ENCODE peak calls at places on chromosomes 1 and 21, in six cellular contexts. S, W, P, X, R and D are unnamed samples.

GRCh38 chr1:205578780-205579571 is 52.8 kb downstream of the ELK4 start:
- DNase-seq in W (no peak), S (no peak), P (no peak), X (no peak), R (no peak), D (no peak)

GRCh38 chr1:225484657-225485606 is 57.1 kb upstream of the LBR start:
- DNase-seq in P (no peak), X (no peak), W (no peak), S (no peak), R (no peak), D (no peak)

GRCh38 chr1:212271823-212272498 is 13.2 kb upstream of the PPP2R5A start:
- DNase-seq in X (no peak), S (no peak), P (no peak), R (no peak), W (no peak), D (no peak)

GRCh38 chr1:215166886-215167285 is 84.3 kb downstream of the KCNK2 start:
- DNase-seq in P (no peak), W (no peak), R (no peak), X (peak), S (no peak), D (no peak)

GRCh38 chr1:245997471-245998258 is 509.4 kb downstream of the SMYD3 start:
- DNase-seq in P (no peak), R (no peak), W (no peak), X (no peak), S (no peak), D (no peak)

GRCh38 chr1:113058861-113059441 is 14.0 kb upstream of the LRIG2 start:
- DNase-seq in P (no peak), S (peak), X (no peak), R (peak), W (no peak), D (no peak)

GRCh38 chr21:45644041-45644906 is 749 bp downstream of the PCBP3 start:
- DNase-seq in P (no peak), R (no peak), W (no peak), S (no peak), X (peak), D (no peak)

GRCh38 chr1:17717595-17717994 is 37.5 kb upstream of the ACTL8 start:
- DNase-seq in X (no peak), S (no peak), P (no peak), R (no peak), W (no peak), D (no peak)

GRCh38 chr1:168236836-168237611 is 11.2 kb downstream of the SFT2D2 start:
- DNase-seq in X (no peak), P (no peak), S (no peak), R (no peak), W (no peak), D (no peak)

GRCh38 chr1:205484985-205485967 is 19.2 kb upstream of the CDK18 start:
- DNase-seq in P (peak), X (peak), S (peak), R (peak), W (peak), D (peak)

GRCh38 chr1:209855623-209856022 is 27.9 kb downstream of the UTP25 start:
- DNase-seq in P (no peak), X (no peak), W (no peak), S (no peak), R (no peak), D (no peak)

GRCh38 chr1:67339623-67340343 is 32.1 kb downstream of the IL12RB2 start:
- DNase-seq in W (no peak), P (no peak), S (no peak), X (peak), R (no peak), D (no peak)

GRCh38 chr1:25834894-25835293 is 15.1 kb downstream of the MTFR1L start:
- DNase-seq in R (no peak), X (no peak), W (no peak), S (no peak), P (no peak), D (no peak)

GRCh38 chr1:155977607-155978324 is 581 bp downstream of the ARHGEF2 start:
- DNase-seq in W (no peak), R (peak), P (peak), X (peak), S (peak), D (no peak)

GRCh38 chr21:37071561-37072238 is 1.2 kb downstream of the PIGP start:
- DNase-seq in R (peak), W (peak), S (no peak), X (peak), P (no peak), D (no peak)

GRCh38 chr1:12047120-12047876 is 15.8 kb upstream of the TNFRSF8 start:
- DNase-seq in X (no peak), S (no peak), W (no peak), R (no peak), P (peak), D (peak)

GRCh38 chr1:23720256-23720995 is 22.8 kb upstream of the ELOA start:
- DNase-seq in P (no peak), S (no peak), X (no peak), W (no peak), R (no peak), D (peak)

GRCh38 chr1:58572691-58573090 is 4.4 kb downstream of the TACSTD2 start:
- DNase-seq in S (no peak), P (no peak), R (no peak), W (peak), X (no peak), D (no peak)

GRCh38 chr1:70717656-70718055 is 306.6 kb downstream of the CTH start:
- DNase-seq in X (no peak), P (no peak), W (no peak), R (no peak), S (no peak), D (no peak)

GRCh38 chr1:178098262-178098661 is 4.4 kb downstream of the RASAL2 start:
- DNase-seq in P (no peak), R (no peak), W (no peak), X (peak), S (no peak), D (no peak)

GRCh38 chr1:236534164-236534651 is 10.4 kb downstream of the LGALS8 start:
- DNase-seq in X (peak), P (peak), S (no peak), W (no peak), R (no peak), D (no peak)

GRCh38 chr1:53471000-53471399 is 11.8 kb downstream of the DMRTB1 start:
- DNase-seq in W (no peak), S (no peak), P (no peak), R (no peak), X (no peak), D (no peak)

GRCh38 chr1:48790397-48790796 is 13.7 kb upstream of the BEND5 start:
- DNase-seq in P (no peak), X (no peak), S (no peak), R (no peak), W (no peak), D (no peak)

GRCh38 chr1:39409055-39409816 is 82.2 kb upstream of the BMP8A start:
- DNase-seq in X (peak), R (peak), W (peak), P (no peak), S (peak), D (no peak)

GRCh38 chr21:46097826-46098286 is at the start of gene COL6A2:
- DNase-seq in R (no peak), W (peak), X (peak), S (peak), P (peak), D (no peak)